ENCODE peak calls at places on chromosomes 11 and 22, in six cellular contexts. L is posterior vena cava, Z is hepatic stellate cell, K is AG04450, J is neural progenitor cell, A is smooth muscle cell of the brain vasculature. O is an unnamed sample.

GRCh38 chr11:121802542-121802941 is 313.5 kb downstream of the BLID start:
- DNase-seq in K (peak; percentile 37), J (peak; percentile 43), Z (no peak), L (no peak), A (peak; percentile 23), O (no peak)

GRCh38 chr11:100632970-100633452 is 54.1 kb upstream of the ARHGAP42 start:
- DNase-seq in L (peak; percentile 80), Z (no peak), K (no peak), J (no peak), A (no peak), O (no peak)

GRCh38 chr11:79610139-79610538 is 169.3 kb upstream of the TENM4 start:
- DNase-seq in K (no peak), Z (no peak), A (no peak), L (no peak), J (no peak), O (no peak)

GRCh38 chr11:126051117-126051516 is 11.5 kb downstream of the CDON start:
- DNase-seq in J (no peak), A (no peak), L (no peak), Z (no peak), K (no peak), O (no peak)

GRCh38 chr11:109929308-109929707 is 163.9 kb upstream of the ZC3H12C start:
- DNase-seq in A (no peak), J (no peak), L (peak; percentile 24), K (no peak), Z (no peak), O (no peak)

GRCh38 chr11:122375687-122376399 is 259.8 kb upstream of the BLID start:
- DNase-seq in J (no peak), L (no peak), A (no peak), Z (no peak), K (no peak), O (no peak)

GRCh38 chr11:100761806-100762205 is 74.7 kb downstream of the ARHGAP42 start:
- DNase-seq in A (no peak), L (no peak), Z (no peak), J (no peak), K (no peak), O (no peak)

GRCh38 chr11:65785329-65786007 is 1.4 kb upstream of the OVOL1 start:
- DNase-seq in K (no peak), A (no peak), J (no peak), Z (no peak), L (no peak), O (no peak)

GRCh38 chr22:49583341-49583740 is 244.3 kb downstream of the BRD1 start:
- DNase-seq in L (no peak), J (no peak), K (no peak), Z (no peak), A (no peak), O (no peak)

GRCh38 chr11:13718394-13718793 is 49.9 kb downstream of the FAR1 start:
- DNase-seq in K (no peak), Z (no peak), L (no peak), J (no peak), A (no peak), O (no peak)

GRCh38 chr11:16776716-16777115 is 38.3 kb downstream of the C11orf58 start:
- DNase-seq in A (no peak), Z (no peak), L (peak; percentile 67), K (no peak), J (no peak), O (no peak)

GRCh38 chr22:28911777-28912669 is 28.7 kb downstream of the ZNRF3 start:
- DNase-seq in J (no peak), A (no peak), Z (peak; percentile 30), K (peak; percentile 39), L (no peak), O (no peak)

GRCh38 chr22:38783095-38783710 is 10.7 kb downstream of the DNAL4 start:
- DNase-seq in L (peak; percentile 54), Z (no peak), K (no peak), J (no peak), A (no peak), O (no peak)

GRCh38 chr11:34614334-34615113 is 6.4 kb upstream of the EHF start:
- DNase-seq in A (no peak), Z (no peak), L (no peak), K (peak; percentile 30), J (no peak), O (no peak)

GRCh38 chr22:17542452-17542851 is 20.8 kb upstream of the SLC25A18 start:
- DNase-seq in L (no peak), Z (no peak), A (no peak), K (no peak), J (no peak), O (no peak)

GRCh38 chr11:45158210-45158644 is 11.8 kb downstream of the PRDM11 start:
- DNase-seq in J (peak; percentile 36), A (no peak), K (no peak), Z (no peak), L (no peak), O (no peak)

GRCh38 chr22:49046546-49047305 is 780.9 kb downstream of the BRD1 start:
- DNase-seq in A (no peak), L (peak; percentile 64), J (peak; percentile 86), K (no peak), Z (no peak), O (no peak)

GRCh38 chr22:27994481-27995331 is 75.7 kb upstream of the PITPNB start:
- DNase-seq in L (peak; percentile 68), J (no peak), A (no peak), Z (no peak), K (no peak), O (no peak)

GRCh38 chr11:30186748-30187147 is 44.1 kb upstream of the FSHB start:
- DNase-seq in Z (no peak), A (no peak), J (no peak), L (no peak), K (no peak), O (no peak)

GRCh38 chr11:124194696-124195418 is 11.7 kb downstream of the OR10D3 start:
- DNase-seq in K (peak; percentile 32), Z (peak; percentile 45), J (peak; percentile 72), L (no peak), A (peak; percentile 32), O (peak; percentile 17)

GRCh38 chr11:64661146-64661545 is 61.9 kb downstream of the NRXN2 start:
- DNase-seq in Z (peak; percentile 90), J (no peak), K (peak; percentile 10), L (no peak), A (no peak), O (no peak)

GRCh38 chr11:23280088-23280487 is 419.8 kb upstream of the CCDC179 start:
- DNase-seq in Z (no peak), K (no peak), J (no peak), L (no peak), A (no peak), O (peak; percentile 70)

GRCh38 chr22:38298312-38299000 is 18.8 kb downstream of the CSNK1E start:
- DNase-seq in L (no peak), K (no peak), A (no peak), J (peak; percentile 34), Z (no peak), O (peak; percentile 99)

GRCh38 chr11:95134491-95134890 is 44.8 kb downstream of the ENDOD1 start:
- DNase-seq in A (no peak), Z (peak; percentile 30), L (no peak), K (no peak), J (no peak), O (peak; percentile 74)

GRCh38 chr22:44479662-44480061 is 18.4 kb downstream of the RTL6 start:
- DNase-seq in L (no peak), A (no peak), J (no peak), K (no peak), Z (no peak), O (no peak)

GRCh38 chr11:78338138-78338537 is 79.5 kb downstream of the GAB2 start:
- DNase-seq in Z (no peak), K (no peak), L (no peak), A (no peak), J (no peak), O (no peak)

GRCh38 chr22:40178417-40179409 is 988 bp downstream of the TNRC6B start:
- DNase-seq in Z (no peak), L (no peak), J (peak; percentile 79), A (no peak), K (no peak), O (no peak)

GRCh38 chr11:63641727-63642126 is 27.5 kb upstream of the PLAAT3 start:
- DNase-seq in L (no peak), Z (no peak), J (no peak), A (no peak), K (no peak), O (no peak)

GRCh38 chr11:38252620-38253019 is 1654.6 kb upstream of the RAG2 start:
- DNase-seq in K (no peak), L (no peak), Z (no peak), A (no peak), J (no peak), O (no peak)

GRCh38 chr11:125431009-125431408 is 65.1 kb downstream of the FEZ1 start:
- DNase-seq in A (no peak), Z (no peak), L (no peak), K (no peak), J (no peak), O (no peak)

GRCh38 chr11:115406404-115406803 is 97.8 kb downstream of the CADM1 start:
- DNase-seq in K (no peak), A (no peak), Z (no peak), J (no peak), L (no peak), O (no peak)

GRCh38 chr11:65575568-65576231 is at the start of gene EHBP1L1:
- DNase-seq in L (peak; percentile 89), Z (peak; percentile 83), A (no peak), J (peak; percentile 77), K (no peak), O (no peak)

GRCh38 chr11:33777906-33778305 is 3.6 kb upstream of the FBXO3 start:
- DNase-seq in L (no peak), Z (no peak), J (no peak), A (no peak), K (no peak), O (no peak)

GRCh38 chr22:19483481-19484244 is 3.9 kb downstream of the CDC45 start:
- DNase-seq in J (no peak), Z (no peak), A (no peak), L (no peak), K (no peak), O (peak; percentile 73)

GRCh38 chr11:74566386-74566960 is 25.9 kb upstream of the POLD3 start:
- DNase-seq in L (no peak), Z (no peak), A (no peak), J (no peak), K (no peak), O (no peak)

GRCh38 chr11:122523841-122524531 is 131.5 kb upstream of the UBASH3B start:
- DNase-seq in J (peak; percentile 22), Z (no peak), A (peak; percentile 43), L (no peak), K (no peak), O (no peak)

GRCh38 chr22:24284747-24285203 is 14.1 kb downstream of the SPECC1L start:
- DNase-seq in L (no peak), J (no peak), K (no peak), A (no peak), Z (peak; percentile 35), O (no peak)

GRCh38 chr22:42286205-42286604 is 15.8 kb upstream of the TCF20 start:
- DNase-seq in A (no peak), L (no peak), J (no peak), K (no peak), Z (no peak), O (no peak)

GRCh38 chr11:57515332-57516060 is at the start of gene SLC43A1:
- DNase-seq in L (peak; percentile 88), J (peak; percentile 59), Z (peak; percentile 75), K (no peak), A (no peak), O (no peak)

O was measured in non-pigmented ciliary epithelial cell.